ENCODE peak calls at places on chromosomes 6 and 20, in nine cellular contexts. N is activated CD4-positive, alpha-beta T cell treated with anti-CD3 and anti-CD28 coated beads, Interleukin-2, amount 50 U/mL, for 24 hours; E is stimulated activated CD4-positive, alpha-beta T cell treated with anti-CD3 and anti-CD28 coated beads, Interleukin-12 subunit alpha, Interleukin-12 subunit beta, amount 100 ng/mL, for 4 hours; B is activated T-cell treated with anti-CD3 and anti-CD28 coated beads for 1 hour; D is lung; Q is effector memory CD8-positive, alpha-beta T cell; O is mesothelial cell of epicardium; Z is dermis blood vessel endothelial cell; L is astrocyte of the spinal cord. H is an unnamed sample.

GRCh38 chr20:62355527-62356142 is 11.5 kb downstream of the LAMA5 start:
- DNase-seq in E (no peak), N (no peak), B (no peak), Q (no peak), O (no peak), Z (peak), D (no peak), L (peak), H (no peak)

GRCh38 chr6:7249391-7249790 is 63.6 kb downstream of the SSR1 start:
- DNase-seq in Q (no peak), N (no peak), O (no peak), B (no peak), E (no peak), D (no peak), L (no peak), Z (no peak), H (no peak)

GRCh38 chr6:116363759-116364158 is 7.0 kb upstream of the DSE start:
- DNase-seq in O (no peak), Z (no peak), E (no peak), L (peak), D (no peak), Q (no peak), N (no peak), B (no peak), H (no peak)

GRCh38 chr6:157982297-157982579 is 575 bp downstream of the SYNJ2 start:
- DNase-seq in L (no peak), O (peak), Q (peak), B (no peak), Z (peak), D (no peak), N (peak), E (peak), H (no peak)

GRCh38 chr6:167532410-167533294 is 207.8 kb downstream of the TTLL2 start:
- DNase-seq in Z (no peak), E (no peak), D (no peak), B (no peak), L (no peak), N (no peak), Q (no peak), O (no peak), H (no peak)

GRCh38 chr20:58650181-58650775 is 805 bp upstream of the STX16 start:
- DNase-seq in D (no peak), B (no peak), Q (peak), Z (no peak), O (peak), E (peak), N (peak), L (no peak), H (peak)

GRCh38 chr6:68649669-68650068 is 14.6 kb downstream of the ADGRB3 start:
- DNase-seq in B (no peak), Z (no peak), Q (no peak), N (no peak), E (no peak), D (no peak), L (no peak), O (no peak), H (no peak)

GRCh38 chr6:3919130-3919628 is 70.0 kb downstream of the FAM50B start:
- DNase-seq in N (no peak), O (no peak), Z (no peak), E (no peak), Q (no peak), B (no peak), D (peak), L (no peak), H (no peak)

GRCh38 chr20:19943021-19943659 is 74.0 kb upstream of the NAA20 start:
- DNase-seq in Q (no peak), Z (peak), E (no peak), N (no peak), B (no peak), L (no peak), O (no peak), D (no peak), H (no peak)

GRCh38 chr6:99390896-99391295 is 3.1 kb downstream of the COQ3 start:
- DNase-seq in B (no peak), D (no peak), E (no peak), Z (no peak), Q (no peak), N (no peak), L (no peak), O (no peak), H (no peak)

GRCh38 chr6:86487660-86488221 is 449.6 kb upstream of the HTR1E start:
- DNase-seq in D (no peak), L (no peak), N (no peak), B (no peak), O (no peak), Q (no peak), E (no peak), Z (no peak), H (no peak)

GRCh38 chr20:41587956-41588355 is 30.2 kb downstream of the CHD6 start:
- DNase-seq in L (peak), E (no peak), O (no peak), Q (no peak), N (no peak), D (no peak), Z (no peak), B (no peak), H (no peak)

GRCh38 chr6:55445648-55446204 is 118.5 kb downstream of the GFRAL start:
- DNase-seq in L (peak), Q (no peak), E (no peak), D (no peak), B (no peak), Z (peak), N (no peak), O (no peak), H (no peak)

GRCh38 chr20:21715193-21715881 is 9.9 kb downstream of the PAX1 start:
- DNase-seq in Q (no peak), E (no peak), D (no peak), N (no peak), O (no peak), Z (no peak), L (no peak), B (no peak), H (no peak)

GRCh38 chr6:156189195-156189594 is 588.0 kb upstream of the ARID1B start:
- DNase-seq in Z (no peak), Q (no peak), D (no peak), B (no peak), N (no peak), E (no peak), L (no peak), O (no peak), H (no peak)

GRCh38 chr6:138234363-138234762 is 16.1 kb upstream of the PBOV1 start:
- DNase-seq in D (no peak), B (no peak), Z (no peak), L (no peak), E (no peak), N (no peak), Q (no peak), O (no peak), H (no peak)

GRCh38 chr6:101454106-101454676 is 60.7 kb downstream of the GRIK2 start:
- DNase-seq in B (no peak), L (no peak), Q (no peak), D (no peak), E (no peak), N (no peak), Z (no peak), O (no peak), H (no peak)

GRCh38 chr20:13205402-13205801 is 15.7 kb upstream of the ISM1 start:
- DNase-seq in Q (no peak), E (no peak), N (no peak), D (no peak), Z (no peak), B (no peak), L (no peak), O (no peak), H (no peak)

GRCh38 chr20:45407783-45408645 is at the start of gene DBNDD2:
- DNase-seq in Z (no peak), O (no peak), Q (no peak), N (no peak), E (no peak), L (no peak), D (no peak), B (no peak), H (no peak)

GRCh38 chr20:60139663-60140446 is 181.6 kb downstream of the CDH26 start:
- DNase-seq in E (no peak), N (no peak), B (no peak), L (no peak), Q (no peak), Z (no peak), D (no peak), O (no peak), H (no peak)

GRCh38 chr6:37479266-37479854 is 20.3 kb downstream of the CCDC167 start:
- DNase-seq in B (no peak), O (no peak), N (no peak), Z (no peak), E (no peak), L (no peak), Q (no peak), D (no peak), H (no peak)

GRCh38 chr20:57959589-57959988 is 249.8 kb upstream of the PMEPA1 start:
- DNase-seq in N (no peak), B (no peak), D (no peak), Z (no peak), E (no peak), L (no peak), Q (no peak), O (no peak), H (no peak)

GRCh38 chr6:7569082-7569481 is 20.9 kb upstream of the SNRNP48 start:
- DNase-seq in B (no peak), L (no peak), D (no peak), E (no peak), N (no peak), O (no peak), Z (no peak), Q (no peak), H (no peak)

GRCh38 chr6:161351855-161352254 is 78.0 kb upstream of the AGPAT4 start:
- DNase-seq in O (no peak), Z (no peak), L (no peak), D (no peak), Q (no peak), B (no peak), E (no peak), N (no peak), H (no peak)

H was measured in naive thymus-derived CD8-positive, alpha-beta T cell.